ENCODE peak calls at places on chromosomes 1 and 21, in six cellular contexts. T is Daoy, N is hepatocyte, F is Caki2, H is Panc1, D is fibroblast of the conjunctiva. S is an unnamed sample.

GRCh38 chr1:204842892-204843291 is 27.8 kb upstream of the NFASC start:
- DNase-seq in T (peak), N (peak), F (no peak), H (no peak), D (no peak), S (no peak)

GRCh38 chr1:99590578-99591209 is 55.2 kb upstream of the PALMD start:
- DNase-seq in T (peak), N (no peak), F (peak), H (peak), D (no peak), S (peak)

GRCh38 chr1:44688760-44689446 is 14.4 kb downstream of the ARMH1 start:
- DNase-seq in T (no peak), N (no peak), F (no peak), H (no peak), D (no peak), S (no peak)

GRCh38 chr1:10387611-10388386 is 11.1 kb upstream of the PGD start:
- DNase-seq in T (peak), N (peak), F (peak), H (no peak), D (peak), S (peak)

GRCh38 chr21:38386967-38387366 is 111.3 kb downstream of the ERG start:
- DNase-seq in T (peak), N (peak), F (no peak), H (no peak), D (no peak), S (no peak)

GRCh38 chr1:27603320-27603961 is 503 bp downstream of the AHDC1 start:
- DNase-seq in T (peak), N (peak), F (peak), H (no peak), D (no peak), S (no peak)

GRCh38 chr1:46302091-46303037 is 1.1 kb downstream of the LRRC41 start:
- DNase-seq in T (peak), N (peak), F (peak), H (no peak), D (no peak), S (no peak)

GRCh38 chr1:162854245-162854860 is 6.6 kb downstream of the CCDC190 start:
- DNase-seq in T (peak), N (peak), F (peak), H (no peak), D (peak), S (peak)

GRCh38 chr1:93749894-93750301 is 68.3 kb upstream of the BCAR3 start:
- DNase-seq in T (peak), N (peak), F (no peak), H (no peak), D (no peak), S (no peak)

GRCh38 chr1:237878406-237878805 is 12.3 kb downstream of the ZP4 start:
- DNase-seq in T (no peak), N (no peak), F (no peak), H (no peak), D (no peak), S (no peak)

GRCh38 chr1:60732977-60733401 is 349.4 kb upstream of the NFIA start:
- DNase-seq in T (no peak), N (no peak), F (no peak), H (no peak), D (no peak), S (no peak)